ENCODE peak calls at places on chromosomes 6 and 20, in seven cellular contexts. N is OCI-LY7; X is AG04450; L is tibial nerve; J is IMR-90; K is body of pancreas; W is CD8-positive, alpha-beta T cell. F is an unnamed sample.
A peak's percentile ranks its signal among the peaks of the same experiment; 100 is the strongest.

GRCh38 chr6:159892053-159892452 is 1.3 kb downstream of the MAS1 start:
- DNase-seq in N (no peak), X (no peak), L (no peak), J (no peak), K (peak; percentile 46), W (no peak), F (no peak)

GRCh38 chr20:58389324-58389967 is 417 bp downstream of the VAPB start:
- DNase-seq in N (peak; percentile 59), X (no peak), L (no peak), J (peak; percentile 32), K (peak; percentile 39), W (peak; percentile 4), F (peak; percentile 76)

GRCh38 chr20:35991142-35991771 is 22.9 kb downstream of the CNBD2 start:
- DNase-seq in N (peak; percentile 68), X (no peak), L (no peak), J (peak; percentile 34), K (peak; percentile 47), W (no peak), F (peak; percentile 64)

GRCh38 chr6:39281312-39281980 is 32.8 kb downstream of the KCNK17 start:
- DNase-seq in N (no peak), X (no peak), L (no peak), J (no peak), K (no peak), W (no peak), F (no peak)

GRCh38 chr6:10901751-10902150 is 14.9 kb downstream of the SYCP2L start:
- DNase-seq in N (peak; percentile 88), X (no peak), L (no peak), J (no peak), K (no peak), W (no peak), F (no peak)

GRCh38 chr6:57173886-57174510 is 1.9 kb downstream of the BAG2 start:
- DNase-seq in N (no peak), X (no peak), L (no peak), J (peak; percentile 84), K (no peak), W (no peak), F (peak; percentile 19)

GRCh38 chr6:76615395-76615794 is 542.9 kb upstream of the IMPG1 start:
- DNase-seq in N (no peak), X (no peak), L (no peak), J (no peak), K (no peak), W (no peak), F (no peak)

GRCh38 chr20:50308513-50309279 is 118.1 kb downstream of the CEBPB start:
- DNase-seq in N (peak; percentile 50), X (peak; percentile 98), L (peak; percentile 84), J (peak; percentile 100), K (peak; percentile 85), W (no peak), F (no peak)

GRCh38 chr6:81999270-81999669 is 246.8 kb upstream of the TENT5A start:
- DNase-seq in N (no peak), X (no peak), L (no peak), J (no peak), K (no peak), W (no peak), F (no peak)

GRCh38 chr6:56223995-56224394 is 23.4 kb downstream of the COL21A1 start:
- DNase-seq in N (no peak), X (no peak), L (no peak), J (peak; percentile 45), K (no peak), W (no peak), F (no peak)

GRCh38 chr20:32894711-32895355 is 36.1 kb downstream of the EFCAB8 start:
- DNase-seq in N (no peak), X (no peak), L (no peak), J (no peak), K (no peak), W (no peak), F (no peak)

GRCh38 chr20:53215166-53215565 is 243.0 kb downstream of the TSHZ2 start:
- DNase-seq in N (no peak), X (no peak), L (no peak), J (no peak), K (no peak), W (no peak), F (no peak)

GRCh38 chr6:157645201-157645795 is 177.7 kb upstream of the SNX9 start:
- DNase-seq in N (no peak), X (no peak), L (no peak), J (no peak), K (no peak), W (no peak), F (no peak)

GRCh38 chr6:104159045-104159618 is 700.6 kb downstream of the HACE1 start:
- DNase-seq in N (no peak), X (no peak), L (no peak), J (no peak), K (no peak), W (no peak), F (no peak)

GRCh38 chr6:36056178-36056577 is 28.6 kb downstream of the MAPK14 start:
- DNase-seq in N (no peak), X (no peak), L (no peak), J (no peak), K (no peak), W (no peak), F (no peak)

GRCh38 chr20:39480644-39481043 is 518.5 kb downstream of the DHX35 start:
- DNase-seq in N (no peak), X (no peak), L (no peak), J (no peak), K (no peak), W (no peak), F (no peak)

GRCh38 chr6:7258231-7258763 is 54.7 kb downstream of the SSR1 start:
- DNase-seq in N (no peak), X (no peak), L (no peak), J (no peak), K (no peak), W (no peak), F (no peak)

GRCh38 chr6:90025418-90026089 is 131.3 kb downstream of the GJA10 start:
- DNase-seq in N (no peak), X (peak; percentile 84), L (no peak), J (peak; percentile 97), K (no peak), W (no peak), F (no peak)

GRCh38 chr20:22582960-22583772 is 1.2 kb downstream of the FOXA2 start:
- DNase-seq in N (no peak), X (no peak), L (no peak), J (no peak), K (peak; percentile 52), W (no peak), F (peak; percentile 44)

DNA sequence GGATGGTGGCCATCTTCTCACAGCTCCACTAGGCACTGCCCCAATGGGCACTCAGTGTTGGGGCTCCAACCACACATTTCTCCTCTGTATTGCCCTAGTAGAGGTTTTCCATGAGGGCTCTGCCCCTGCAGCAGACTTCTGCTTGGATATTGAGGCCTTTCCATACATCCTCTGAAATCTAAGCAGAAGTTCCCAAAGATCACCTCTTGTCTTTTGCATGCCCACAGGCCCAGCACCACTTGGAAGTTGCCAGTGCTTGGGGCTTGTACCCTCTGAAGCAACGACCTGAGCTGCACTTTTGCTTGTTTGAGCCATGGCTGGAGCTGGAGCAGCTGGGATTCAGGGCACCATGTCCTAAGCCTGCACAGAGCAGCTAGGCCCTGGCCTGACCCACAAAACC is 189.1 kb upstream of the EYS start:
- DNase-seq in N (no peak), X (no peak), L (no peak), J (no peak), K (no peak), W (no peak), F (no peak)
- H3K9me3 ChIP-seq in N (no peaks in the 10 kb centered on the region), X (no peaks in the 10 kb centered on the region), L (no peaks in the 10 kb centered on the region), J (peaks cover 1% of the 10 kb centered on the region), K (no peaks in the 10 kb centered on the region), W (no peaks in the 10 kb centered on the region), F (no peaks in the 10 kb centered on the region)

GRCh38 chr6:25168637-25169036 is 110.5 kb upstream of the CARMIL1 start:
- DNase-seq in N (no peak), X (no peak), L (no peak), J (no peak), K (no peak), W (no peak), F (no peak)

GRCh38 chr6:25165181-25165580 is 114.0 kb upstream of the CARMIL1 start:
- DNase-seq in N (no peak), X (no peak), L (no peak), J (no peak), K (no peak), W (no peak), F (no peak)

GRCh38 chr6:25169551-25170335 is 109.4 kb upstream of the CARMIL1 start:
- DNase-seq in N (no peak), X (no peak), L (no peak), J (peak; percentile 60), K (no peak), W (no peak), F (no peak)

GRCh38 chr6:25166955-25167753 is 112.0 kb upstream of the CARMIL1 start:
- DNase-seq in N (no peak), X (no peak), L (no peak), J (no peak), K (no peak), W (no peak), F (no peak)

DNA sequence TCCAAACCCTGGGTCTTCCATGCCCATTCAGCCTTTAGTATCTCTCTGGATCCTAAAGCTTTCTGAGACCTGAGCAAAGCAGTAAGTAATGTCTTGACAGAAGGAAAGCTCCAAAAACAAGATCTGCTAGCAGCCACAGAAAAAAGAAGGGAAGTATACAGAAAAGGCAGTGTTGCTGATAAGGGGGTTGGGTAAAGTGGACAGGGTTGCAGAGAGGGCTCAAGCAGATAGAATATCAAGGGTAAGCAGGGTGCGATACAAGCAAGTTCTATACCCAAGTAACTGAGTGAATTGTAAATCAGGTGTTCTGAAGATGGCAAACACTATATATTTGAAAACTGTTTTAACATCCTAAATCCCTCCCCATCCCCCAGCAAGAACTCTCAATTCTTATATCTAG is 113.4 kb upstream of the CARMIL1 start:
- DNase-seq in N (no peak), X (no peak), L (no peak), J (no peak), K (no peak), W (no peak), F (no peak)
- H3K9me3 ChIP-seq in N (no peaks in the 10 kb centered on the region), X (no peaks in the 10 kb centered on the region), L (no peaks in the 10 kb centered on the region), J (no peaks in the 10 kb centered on the region), K (no peaks in the 10 kb centered on the region), W (no peaks in the 10 kb centered on the region), F (no peaks in the 10 kb centered on the region)

DNA sequence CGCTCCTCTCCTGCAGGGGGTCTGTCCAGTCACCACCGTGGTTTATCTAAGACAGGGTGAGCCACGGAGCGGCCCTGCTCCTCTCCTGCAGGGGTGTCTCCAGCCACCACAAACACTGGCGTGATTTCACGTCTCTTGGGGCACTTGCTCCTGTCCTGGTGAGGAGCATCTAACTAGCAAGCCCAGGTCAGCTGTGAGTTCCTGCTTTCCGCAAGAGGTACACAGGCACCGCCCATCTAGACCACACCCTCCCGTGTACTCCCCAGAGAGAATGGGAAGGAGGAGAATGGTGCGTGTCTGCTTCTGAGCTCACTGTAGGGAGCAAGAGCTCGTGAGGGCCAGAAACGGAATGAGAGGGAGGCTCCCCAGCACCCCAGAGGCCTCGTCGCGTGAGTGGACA is 40.7 kb downstream of the DACT2 start:
- DNase-seq in N (no peak), X (no peak), L (no peak), J (no peak), K (no peak), W (no peak), F (no peak)
- H3K9me3 ChIP-seq in N (no peaks in the 10 kb centered on the region), X (peaks cover 96% of the 10 kb centered on the region), L (no peaks in the 10 kb centered on the region), J (peaks cover 70% of the 10 kb centered on the region), K (no peaks in the 10 kb centered on the region), W (no peaks in the 10 kb centered on the region), F (no peaks in the 10 kb centered on the region)

DNA sequence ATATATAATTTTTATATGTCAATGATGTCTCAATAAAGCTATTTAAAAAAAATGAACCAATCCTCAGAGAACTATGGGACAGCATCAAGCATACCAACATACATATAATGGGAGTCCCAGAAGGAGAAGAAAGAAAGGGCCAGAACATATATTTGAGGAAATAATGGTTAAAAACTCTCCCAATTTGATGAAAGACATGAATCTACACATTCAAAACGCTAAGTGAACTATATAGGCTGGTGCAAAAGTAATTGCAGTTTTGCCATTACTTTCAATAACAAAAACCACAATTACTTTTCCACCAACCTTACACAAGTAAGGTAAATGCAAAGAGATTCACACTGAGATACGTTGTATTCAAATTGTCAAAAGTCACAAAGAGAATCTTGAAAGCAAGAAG is 43.4 kb downstream of the ZNF133 start:
- DNase-seq in N (no peak), X (no peak), L (no peak), J (no peak), K (no peak), W (no peak), F (no peak)
- H3K9me3 ChIP-seq in N (peaks cover 18% of the 10 kb centered on the region), X (peaks cover 16% of the 10 kb centered on the region), L (no peaks in the 10 kb centered on the region), J (peaks cover 7% of the 10 kb centered on the region), K (no peaks in the 10 kb centered on the region), W (peaks cover 6% of the 10 kb centered on the region), F (peaks cover 24% of the 10 kb centered on the region)